ENCODE peak calls at places on chromosomes 13 and 19, in seven cellular contexts. Y, X, P, N, M, L and U are unnamed samples.

GRCh38 chr13:23898101-23898500 is 799 bp upstream of the C1QTNF9B start:
- DNase-seq in M (peak), X (no peak), Y (peak), P (peak), N (no peak), L (no peak), U (no peak)

GRCh38 chr19:31975461-31975860 is 369.9 kb upstream of the ZNF507 start:
- DNase-seq in Y (no peak), L (no peak), N (no peak), M (no peak), X (no peak), P (no peak), U (no peak)

GRCh38 chr13:50629497-50629896 is 214.0 kb downstream of the DLEU7 start:
- DNase-seq in P (no peak), N (no peak), L (no peak), X (no peak), M (peak), Y (no peak), U (no peak)

GRCh38 chr13:40456979-40457553 is 209.4 kb downstream of the FOXO1 start:
- DNase-seq in N (no peak), X (no peak), L (no peak), M (no peak), P (no peak), Y (no peak), U (no peak)

GRCh38 chr19:45321848-45322247 is 827 bp downstream of the CKM start:
- DNase-seq in P (no peak), Y (no peak), N (no peak), X (no peak), L (no peak), M (no peak), U (no peak)

GRCh38 chr13:20271441-20271840 is 39.3 kb upstream of the GJB6 start:
- DNase-seq in L (no peak), X (no peak), M (no peak), P (no peak), Y (no peak), N (no peak), U (no peak)

GRCh38 chr19:2186071-2186846 is 22.5 kb downstream of the DOT1L start:
- DNase-seq in X (no peak), L (no peak), N (no peak), P (peak), Y (peak), M (peak), U (no peak)

GRCh38 chr19:51986309-51987291 is at the start of gene ZNF350:
- DNase-seq in P (peak), N (peak), L (peak), Y (peak), X (peak), M (peak), U (peak)

GRCh38 chr19:41327499-41328156 is 17.7 kb downstream of the CCDC97 start:
- DNase-seq in L (peak), Y (no peak), N (peak), P (peak), X (peak), M (peak), U (no peak)

GRCh38 chr13:23656637-23657036 is 86.4 kb downstream of the TNFRSF19 start:
- DNase-seq in L (no peak), Y (peak), M (peak), P (peak), N (no peak), X (no peak), U (no peak)

GRCh38 chr13:50457430-50458393 is 385.8 kb downstream of the DLEU7 start:
- DNase-seq in X (no peak), P (no peak), N (no peak), Y (peak), L (no peak), M (no peak), U (no peak)

GRCh38 chr13:113350065-113350937 is 13.6 kb downstream of the GRTP1 start:
- DNase-seq in N (no peak), L (peak), Y (no peak), M (no peak), P (no peak), X (no peak), U (no peak)

GRCh38 chr19:5039642-5040543 is 71.0 kb downstream of the KDM4B start:
- DNase-seq in P (no peak), M (no peak), Y (no peak), N (no peak), X (no peak), L (no peak), U (no peak)

GRCh38 chr13:79096099-79096498 is 310.0 kb downstream of the RBM26 start:
- DNase-seq in Y (no peak), X (no peak), P (no peak), N (no peak), L (no peak), M (no peak), U (no peak)

GRCh38 chr13:74103970-74104555 is 30.1 kb downstream of the KLF12 start:
- DNase-seq in M (peak), Y (peak), X (no peak), P (no peak), L (no peak), N (no peak), U (no peak)

GRCh38 chr13:77492982-77493381 is 42.5 kb upstream of the SCEL start:
- DNase-seq in N (peak), M (peak), P (peak), L (peak), X (no peak), Y (peak), U (no peak)

GRCh38 chr19:33404916-33405315 is 31.4 kb downstream of the CEBPG start:
- DNase-seq in P (no peak), Y (no peak), M (no peak), N (no peak), X (no peak), L (no peak), U (no peak)

GRCh38 chr13:43397110-43397509 is 373.7 kb downstream of the DNAJC15 start:
- DNase-seq in P (peak), Y (peak), X (no peak), M (peak), L (no peak), N (no peak), U (no peak)

GRCh38 chr19:31096930-31097329 is 252.3 kb downstream of the TSHZ3 start:
- DNase-seq in Y (peak), P (no peak), N (no peak), M (no peak), X (no peak), L (no peak), U (no peak)

GRCh38 chr19:2624537-2625091 is 77.9 kb downstream of the GNG7 start:
- DNase-seq in Y (no peak), L (no peak), N (no peak), P (no peak), M (no peak), X (no peak), U (peak)

GRCh38 chr19:15390814-15391213 is 11.2 kb upstream of the AKAP8 start:
- DNase-seq in N (no peak), P (no peak), X (no peak), L (no peak), Y (no peak), M (no peak), U (no peak)

GRCh38 chr13:95492044-95492801 is 60.3 kb upstream of the CLDN10 start:
- DNase-seq in P (no peak), M (no peak), Y (no peak), X (no peak), L (peak), N (peak), U (no peak)

GRCh38 chr13:49814551-49815270 is 22.2 kb upstream of the KPNA3 start:
- DNase-seq in Y (no peak), P (peak), M (no peak), N (no peak), X (no peak), L (no peak), U (no peak)

GRCh38 chr13:38856065-38856464 is 134.6 kb downstream of the STOML3 start:
- DNase-seq in L (no peak), P (no peak), X (no peak), Y (no peak), N (no peak), M (no peak), U (no peak)

GRCh38 chr19:29771708-29772415 is 39.9 kb upstream of the CCNE1 start:
- DNase-seq in N (peak), P (peak), M (peak), Y (peak), X (no peak), L (peak), U (peak)

GRCh38 chr13:75738841-75739240 is 102.7 kb downstream of the LMO7 start:
- DNase-seq in X (no peak), M (no peak), L (no peak), P (no peak), N (no peak), Y (no peak), U (no peak)

GRCh38 chr19:16259385-16260159 is 61.9 kb downstream of the AP1M1 start:
- DNase-seq in M (no peak), P (no peak), L (no peak), Y (no peak), X (peak), N (no peak), U (no peak)

GRCh38 chr19:35249146-35249847 is 495 bp downstream of the LSR start:
- DNase-seq in N (peak), L (peak), P (no peak), X (peak), Y (no peak), M (no peak), U (no peak)

GRCh38 chr19:41515054-41515652 is 60.8 kb upstream of the CEACAM21 start:
- DNase-seq in M (no peak), Y (no peak), L (no peak), P (no peak), N (no peak), X (no peak), U (no peak)

GRCh38 chr19:48006762-48007161 is 12.3 kb downstream of the ELSPBP1 start:
- DNase-seq in Y (no peak), L (no peak), M (no peak), X (no peak), N (peak), P (peak), U (no peak)
- TF ChIP-seq CTCF in Y (peak), L (peak), M (no peak), X (no peak), N (peak), P (peak), U (no peak)

GRCh38 chr13:94112731-94113130 is 366.8 kb downstream of the DCT start:
- DNase-seq in X (no peak), Y (no peak), P (no peak), M (no peak), N (no peak), L (no peak), U (no peak)
- TF ChIP-seq CTCF in X (no peak), Y (no peak), P (no peak), M (peak), N (no peak), L (no peak), U (no peak)

DNA sequence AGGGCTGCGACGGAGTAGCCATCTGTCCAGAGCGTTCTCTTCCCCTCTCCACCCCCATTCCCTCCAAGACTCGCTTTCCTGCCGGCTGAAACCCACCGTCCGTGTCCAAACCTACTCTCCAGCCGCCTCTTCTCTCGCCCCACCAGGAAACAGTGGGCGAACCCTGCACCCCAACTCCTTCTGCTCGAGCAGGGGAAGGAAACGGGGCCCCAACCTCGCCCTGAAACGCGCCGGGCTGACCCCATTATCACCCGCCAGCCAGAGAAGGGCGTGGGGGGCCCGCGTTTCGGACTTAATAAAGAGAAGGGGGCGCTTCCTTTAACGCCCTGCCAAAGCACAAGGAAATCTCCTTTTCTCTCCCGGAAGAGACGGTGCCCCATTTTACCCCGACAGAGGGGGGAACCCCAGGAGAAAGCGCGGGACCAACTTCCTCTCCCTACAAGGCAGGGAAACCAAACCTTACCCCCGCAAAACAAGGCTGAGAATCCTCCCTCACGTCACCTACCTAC is 2.4 kb downstream of the ZC3H4 start:
- DNase-seq in X (peak), L (no peak), M (no peak), Y (no peak), N (no peak), P (no peak), U (peak)
- TF ChIP-seq CTCF in X (no peak), L (no peak), M (no peak), Y (no peak), N (no peak), P (no peak), U (no peak)

DNA sequence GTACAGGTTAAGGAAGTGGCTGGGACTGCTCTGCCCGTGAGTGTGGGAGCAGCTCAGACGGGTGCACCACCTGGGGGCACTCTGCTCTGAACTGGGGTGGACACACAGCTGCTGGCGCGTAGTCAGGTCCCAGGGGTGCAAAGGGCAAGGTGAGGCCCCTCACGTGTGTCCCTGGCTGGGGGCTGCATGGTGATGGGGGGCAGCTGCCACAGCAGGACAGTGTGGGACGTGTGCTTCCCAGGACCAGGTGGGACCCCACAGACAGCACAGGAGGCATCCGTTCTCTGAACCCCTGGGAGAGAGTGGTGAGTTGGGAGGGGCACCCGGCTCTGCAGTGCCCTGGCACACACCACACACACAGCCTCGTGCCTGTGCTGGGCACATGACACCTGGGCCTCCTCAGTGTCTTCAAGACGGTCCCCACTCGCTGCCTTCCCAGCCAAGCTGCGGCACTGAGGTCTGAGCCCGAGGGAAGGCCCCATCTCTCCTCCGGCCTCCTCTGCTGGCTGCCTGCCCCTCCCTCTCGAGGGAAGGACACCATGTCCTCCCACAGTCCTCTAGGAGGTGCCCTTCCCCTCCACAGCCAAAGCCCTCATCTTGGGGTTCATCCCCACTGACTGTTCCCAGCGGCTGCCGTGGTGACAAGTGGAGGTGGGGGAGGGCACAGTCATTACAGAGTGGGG is 24.7 kb downstream of the CILP2 start:
- DNase-seq in L (no peak), P (no peak), Y (no peak), X (no peak), M (no peak), N (no peak), U (no peak)
- TF ChIP-seq CTCF in L (no peak), P (no peak), Y (no peak), X (no peak), M (no peak), N (no peak), U (no peak)